ENCODE peak calls at places on chromosome 16, in nine cellular contexts. Y, H, J, V, Z, A, W, D and T are unnamed samples.

GRCh38 chr16:66608241-66609138 is 4.0 kb downstream of the CMTM3 start:
- DNase-seq in Y (peak), H (peak), J (peak), V (peak), Z (peak), A (peak), W (peak), D (peak), T (peak)

GRCh38 chr16:53041196-53041977 is 11.3 kb downstream of the CHD9NB start:
- DNase-seq in Y (peak), H (no peak), J (peak), V (peak), Z (peak), A (no peak), W (no peak), D (peak), T (peak)

GRCh38 chr16:89775223-89775622 is 41.2 kb downstream of the FANCA start:
- DNase-seq in Y (no peak), H (no peak), J (no peak), V (no peak), Z (no peak), A (no peak), W (no peak), D (no peak), T (no peak)

GRCh38 chr16:54397190-54397835 is 110.7 kb upstream of the IRX3 start:
- DNase-seq in Y (no peak), H (no peak), J (no peak), V (no peak), Z (no peak), A (no peak), W (no peak), D (no peak), T (no peak)

GRCh38 chr16:28089205-28089991 is 25.9 kb upstream of the GSG1L start:
- DNase-seq in Y (no peak), H (no peak), J (no peak), V (no peak), Z (no peak), A (no peak), W (no peak), D (no peak), T (no peak)

GRCh38 chr16:28140788-28141618 is 70.8 kb downstream of the XPO6 start:
- DNase-seq in Y (peak), H (no peak), J (peak), V (no peak), Z (no peak), A (no peak), W (peak), D (no peak), T (no peak)

GRCh38 chr16:82938108-82938507 is 311.3 kb downstream of the CDH13 start:
- DNase-seq in Y (no peak), H (no peak), J (no peak), V (no peak), Z (no peak), A (no peak), W (no peak), D (no peak), T (no peak)

GRCh38 chr16:78894872-78895271 is 705.7 kb downstream of the MAF start:
- DNase-seq in Y (no peak), H (no peak), J (no peak), V (no peak), Z (no peak), A (no peak), W (no peak), D (no peak), T (no peak)

GRCh38 chr16:1800703-1801102 is 7.2 kb upstream of the IGFALS start:
- DNase-seq in Y (peak), H (no peak), J (no peak), V (no peak), Z (no peak), A (no peak), W (no peak), D (no peak), T (no peak)

GRCh38 chr16:15617901-15618300 is 25.1 kb downstream of the MARF1 start:
- DNase-seq in Y (no peak), H (no peak), J (no peak), V (no peak), Z (no peak), A (no peak), W (no peak), D (no peak), T (no peak)

GRCh38 chr16:15966420-15967222 is 17.2 kb downstream of the ABCC1 start:
- DNase-seq in Y (peak), H (no peak), J (peak), V (peak), Z (no peak), A (peak), W (peak), D (no peak), T (peak)

GRCh38 chr16:65123846-65124513 is 2.1 kb upstream of the CDH11 start:
- DNase-seq in Y (peak), H (peak), J (no peak), V (no peak), Z (peak), A (no peak), W (no peak), D (no peak), T (no peak)

GRCh38 chr16:65125871-65126270 is 4.0 kb upstream of the CDH11 start:
- DNase-seq in Y (peak), H (no peak), J (peak), V (no peak), Z (peak), A (no peak), W (no peak), D (no peak), T (peak)

GRCh38 chr16:65124596-65124995 is 2.7 kb upstream of the CDH11 start:
- DNase-seq in Y (peak), H (no peak), J (no peak), V (no peak), Z (no peak), A (no peak), W (no peak), D (no peak), T (no peak)

GRCh38 chr16:65125322-65125721 is 3.5 kb upstream of the CDH11 start:
- DNase-seq in Y (peak), H (no peak), J (no peak), V (no peak), Z (no peak), A (no peak), W (no peak), D (no peak), T (peak)

GRCh38 chr16:65126845-65127624 is 5.2 kb upstream of the CDH11 start:
- DNase-seq in Y (no peak), H (no peak), J (no peak), V (no peak), Z (no peak), A (no peak), W (no peak), D (no peak), T (no peak)
- TF ChIP-seq CTCF in Y (peak), H (peak), J (peak), V (peak), Z (no peak), A (peak), W (no peak), D (no peak), T (peak)

GRCh38 chr16:72827907-72828306 is 220.0 kb downstream of the ZFHX3 start:
- DNase-seq in Y (peak), H (no peak), J (no peak), V (no peak), Z (no peak), A (no peak), W (no peak), D (no peak), T (no peak)
- TF ChIP-seq CTCF in Y (no peak), H (no peak), J (no peak), V (no peak), Z (no peak), A (no peak), W (no peak), D (no peak), T (no peak)

DNA sequence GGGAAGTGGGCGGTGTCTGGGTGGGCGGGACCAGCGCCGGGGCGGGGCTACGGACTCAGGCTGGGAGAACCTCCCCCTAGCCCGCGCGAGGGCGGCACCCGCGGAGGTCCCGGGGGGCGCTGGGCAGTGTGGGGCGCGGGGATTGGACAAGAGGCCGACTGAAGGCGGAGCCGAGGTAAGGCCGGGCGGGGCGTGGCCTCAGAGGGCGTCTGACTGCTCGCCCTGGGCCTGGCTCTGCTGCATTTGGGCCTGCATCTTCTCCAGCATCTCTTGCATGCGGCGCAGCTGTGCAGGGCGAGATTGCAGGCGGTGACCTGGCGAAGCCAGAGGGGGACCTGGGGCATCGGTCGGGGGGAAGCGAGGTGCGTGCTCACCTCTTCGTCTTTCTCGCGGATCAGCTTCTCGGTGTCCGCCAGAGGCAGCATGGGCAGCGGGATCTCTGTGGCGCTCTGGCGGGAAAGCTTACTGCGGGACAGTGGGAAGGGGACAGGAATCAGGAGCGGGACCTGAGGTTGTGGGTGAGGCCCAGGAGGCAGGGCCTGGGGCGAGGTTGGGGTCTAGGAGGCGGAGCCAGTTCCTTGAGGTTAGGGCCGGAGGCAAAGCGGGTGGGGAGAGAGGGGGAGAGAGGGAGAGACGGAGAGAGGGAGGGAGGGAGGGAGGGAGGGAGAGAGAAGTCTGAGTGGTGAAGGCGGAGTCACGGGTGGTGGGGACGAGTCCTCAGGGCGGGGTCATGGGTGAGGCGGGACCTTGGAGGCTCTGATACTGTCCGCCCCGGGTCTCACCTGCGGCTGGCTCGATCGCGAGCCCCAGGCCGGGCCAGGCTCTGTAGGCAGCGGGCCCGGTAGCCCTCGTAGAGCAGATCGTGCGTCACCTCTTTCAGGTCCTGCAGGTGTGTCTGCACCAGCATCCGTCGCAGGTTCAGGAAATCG is 3.9 kb downstream of the SEPTIN1 start:
- DNase-seq in Y (peak), H (peak), J (peak), V (peak), Z (peak), A (peak), W (peak), D (peak), T (peak)
- TF ChIP-seq CTCF in Y (peak), H (no peak), J (peak), V (no peak), Z (peak), A (peak), W (no peak), D (no peak), T (peak)

DNA sequence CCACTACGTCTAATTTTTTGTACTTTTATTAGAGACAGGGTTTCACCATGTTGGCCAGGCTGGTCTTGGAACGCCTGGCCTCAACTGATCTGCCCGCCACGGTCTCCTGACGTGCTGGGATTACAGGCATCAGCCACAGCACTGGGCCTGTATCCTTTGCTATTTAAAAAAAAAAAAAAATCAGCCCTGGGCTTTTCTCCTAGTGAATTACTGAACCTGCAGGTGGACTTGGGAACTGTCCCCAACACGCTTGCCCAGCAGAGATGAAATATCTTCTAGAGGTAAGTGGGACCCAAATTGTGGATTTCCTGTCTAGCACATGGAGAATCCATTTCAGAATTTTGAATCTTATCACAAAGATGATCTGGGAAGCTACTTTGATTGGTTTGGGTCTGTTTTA is 14.8 kb downstream of the CNOT1 start:
- DNase-seq in Y (no peak), H (no peak), J (no peak), V (no peak), Z (no peak), A (no peak), W (no peak), D (no peak), T (no peak)
- TF ChIP-seq CTCF in Y (no peak), H (no peak), J (no peak), V (no peak), Z (no peak), A (no peak), W (no peak), D (no peak), T (no peak)

DNA sequence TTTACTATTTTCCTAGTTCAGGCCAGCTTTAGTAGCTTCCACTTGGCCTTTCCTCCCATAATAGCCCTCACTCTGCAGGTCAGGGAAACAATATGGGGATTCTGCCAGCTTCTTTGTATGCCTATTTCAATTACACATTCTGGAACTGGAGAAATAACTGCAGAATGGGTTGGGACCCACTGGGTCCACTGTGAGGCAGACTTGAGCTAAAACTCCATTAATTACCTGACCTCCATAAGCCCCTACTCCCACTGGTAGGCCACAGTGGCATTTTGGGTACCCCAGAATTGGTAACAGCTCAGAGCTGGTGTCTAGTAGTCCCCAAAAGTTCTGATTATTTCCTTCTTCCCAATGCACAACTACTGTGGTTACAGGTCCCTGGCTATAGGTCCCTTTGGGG is 16.7 kb upstream of the TENT4B start:
- DNase-seq in Y (no peak), H (no peak), J (no peak), V (no peak), Z (no peak), A (no peak), W (no peak), D (no peak), T (no peak)
- TF ChIP-seq CTCF in Y (peak), H (no peak), J (peak), V (no peak), Z (no peak), A (no peak), W (no peak), D (no peak), T (no peak)